ENCODE peak calls at places on chromosomes 6 and 20, in five cellular contexts. One of them, this sample, is unnamed.

GRCh38 chr6:89270951-89271721 is 44.0 kb downstream of the GABRR2 start:
- DNase-seq in NB4: peak
- DNase-seq in heart left ventricle: peak
- DNase-seq in ovary: no peak
- DNase-seq in IMR-90: no peak
- DNase-seq in this sample: no peak

GRCh38 chr20:1326031-1326930 is 2.7 kb downstream of the SDCBP2 start:
- DNase-seq in NB4: no peak
- DNase-seq in heart left ventricle: no peak
- DNase-seq in ovary: peak
- DNase-seq in IMR-90: peak
- DNase-seq in this sample: peak

GRCh38 chr6:2229039-2229438 is 16.4 kb downstream of the GMDS start:
- DNase-seq in NB4: no peak
- DNase-seq in heart left ventricle: no peak
- DNase-seq in ovary: no peak
- DNase-seq in IMR-90: no peak
- DNase-seq in this sample: no peak

GRCh38 chr6:87029711-87030314 is 65.1 kb downstream of the CGA start:
- DNase-seq in NB4: peak
- DNase-seq in heart left ventricle: no peak
- DNase-seq in ovary: no peak
- DNase-seq in IMR-90: peak
- DNase-seq in this sample: no peak

GRCh38 chr6:35611235-35611634 is 77.5 kb downstream of the FKBP5 start:
- DNase-seq in NB4: no peak
- DNase-seq in heart left ventricle: no peak
- DNase-seq in ovary: no peak
- DNase-seq in IMR-90: peak
- DNase-seq in this sample: no peak

GRCh38 chr6:144559865-144560603 is 274.9 kb downstream of the UTRN start:
- DNase-seq in NB4: no peak
- DNase-seq in heart left ventricle: no peak
- DNase-seq in ovary: no peak
- DNase-seq in IMR-90: peak
- DNase-seq in this sample: no peak

GRCh38 chr6:27864906-27865883 is 47.0 kb downstream of the OR2B2 start:
- DNase-seq in NB4: peak
- DNase-seq in heart left ventricle: peak
- DNase-seq in ovary: peak
- DNase-seq in IMR-90: peak
- DNase-seq in this sample: peak

GRCh38 chr6:45445749-45446454 is 68.2 kb upstream of the SUPT3H start:
- DNase-seq in NB4: peak
- DNase-seq in heart left ventricle: peak
- DNase-seq in ovary: peak
- DNase-seq in IMR-90: peak
- DNase-seq in this sample: peak

GRCh38 chr6:36284359-36284758 is 14.5 kb downstream of the PNPLA1 start:
- DNase-seq in NB4: no peak
- DNase-seq in heart left ventricle: no peak
- DNase-seq in ovary: no peak
- DNase-seq in IMR-90: no peak
- DNase-seq in this sample: no peak

GRCh38 chr6:82589509-82590206 is 226.0 kb downstream of the TPBG start:
- DNase-seq in NB4: peak
- DNase-seq in heart left ventricle: no peak
- DNase-seq in ovary: no peak
- DNase-seq in IMR-90: peak
- DNase-seq in this sample: no peak

GRCh38 chr6:25017932-25018581 is 82.3 kb upstream of the RIPOR2 start:
- DNase-seq in NB4: peak
- DNase-seq in heart left ventricle: no peak
- DNase-seq in ovary: no peak
- DNase-seq in IMR-90: peak
- DNase-seq in this sample: peak

GRCh38 chr20:25081065-25081729 is 744 bp downstream of the VSX1 start:
- DNase-seq in NB4: peak
- DNase-seq in heart left ventricle: no peak
- DNase-seq in ovary: no peak
- DNase-seq in IMR-90: no peak
- DNase-seq in this sample: no peak

GRCh38 chr6:38423746-38424145 is 216.0 kb downstream of the BTBD9 start:
- DNase-seq in NB4: no peak
- DNase-seq in heart left ventricle: no peak
- DNase-seq in ovary: no peak
- DNase-seq in IMR-90: no peak
- DNase-seq in this sample: no peak

GRCh38 chr6:26087284-26088115 is at the start of gene HFE:
- DNase-seq in NB4: peak
- DNase-seq in heart left ventricle: peak
- DNase-seq in ovary: peak
- DNase-seq in IMR-90: peak
- DNase-seq in this sample: peak

GRCh38 chr6:19554356-19555225 is 282.6 kb upstream of the ID4 start:
- DNase-seq in NB4: no peak
- DNase-seq in heart left ventricle: no peak
- DNase-seq in ovary: no peak
- DNase-seq in IMR-90: no peak
- DNase-seq in this sample: no peak

GRCh38 chr6:17349437-17349836 is 44.0 kb upstream of the CAP2 start:
- DNase-seq in NB4: no peak
- DNase-seq in heart left ventricle: no peak
- DNase-seq in ovary: no peak
- DNase-seq in IMR-90: peak
- DNase-seq in this sample: no peak

GRCh38 chr6:109770779-109771178 is 79.7 kb downstream of the FIG4 start:
- DNase-seq in NB4: peak
- DNase-seq in heart left ventricle: no peak
- DNase-seq in ovary: no peak
- DNase-seq in IMR-90: no peak
- DNase-seq in this sample: no peak

GRCh38 chr6:109770047-109770446 is 79.0 kb downstream of the FIG4 start:
- DNase-seq in NB4: no peak
- DNase-seq in heart left ventricle: no peak
- DNase-seq in ovary: no peak
- DNase-seq in IMR-90: no peak
- DNase-seq in this sample: no peak

GRCh38 chr6:109767961-109768360 is 76.9 kb downstream of the FIG4 start:
- DNase-seq in NB4: no peak
- DNase-seq in heart left ventricle: no peak
- DNase-seq in ovary: no peak
- DNase-seq in IMR-90: no peak
- DNase-seq in this sample: no peak

GRCh38 chr6:109768485-109768884 is 77.4 kb downstream of the FIG4 start:
- DNase-seq in NB4: no peak
- DNase-seq in heart left ventricle: no peak
- DNase-seq in ovary: no peak
- DNase-seq in IMR-90: peak
- DNase-seq in this sample: no peak

GRCh38 chr6:109769213-109769612 is 78.1 kb downstream of the FIG4 start:
- DNase-seq in NB4: no peak
- DNase-seq in heart left ventricle: no peak
- DNase-seq in ovary: no peak
- DNase-seq in IMR-90: no peak
- DNase-seq in this sample: no peak
- TF ChIP-seq POLR2A in NB4: no peak
- TF ChIP-seq POLR2A in heart left ventricle: no peak
- TF ChIP-seq POLR2A in ovary: no peak
- TF ChIP-seq POLR2A in IMR-90: no peak
- TF ChIP-seq POLR2A in this sample: no peak

DNA sequence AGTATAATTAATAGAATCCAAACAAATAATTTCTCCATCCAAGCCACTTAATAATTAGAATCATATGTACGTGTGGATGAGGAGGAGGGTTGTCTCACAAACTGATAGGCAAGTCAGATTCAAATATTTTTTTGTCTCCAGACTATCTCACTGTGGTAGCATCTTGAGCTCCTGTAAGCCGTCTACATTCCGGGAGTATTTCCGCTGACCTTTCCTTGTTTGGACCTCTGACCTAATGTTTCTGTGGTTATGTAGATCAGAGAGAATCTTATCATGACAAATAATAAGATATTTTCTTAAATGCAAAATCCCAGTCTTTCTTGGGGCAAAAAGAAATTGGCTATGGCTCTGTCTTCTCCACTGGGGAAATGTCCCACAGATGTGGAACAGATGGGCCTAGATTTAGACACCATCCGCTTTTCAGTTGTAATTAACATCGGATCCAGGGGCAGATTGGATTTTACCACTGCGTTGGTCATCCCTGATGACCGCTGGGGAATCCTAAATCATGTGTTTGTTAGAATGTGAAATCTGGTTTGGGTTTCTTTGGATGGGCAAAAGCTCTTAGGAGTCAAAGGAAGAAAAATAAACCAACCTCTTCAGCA is 197.1 kb upstream of the RIN2 start:
- DNase-seq in NB4: no peak
- DNase-seq in heart left ventricle: no peak
- DNase-seq in ovary: no peak
- DNase-seq in IMR-90: no peak
- DNase-seq in this sample: no peak
- TF ChIP-seq POLR2A in NB4: no peak
- TF ChIP-seq POLR2A in heart left ventricle: no peak
- TF ChIP-seq POLR2A in ovary: no peak
- TF ChIP-seq POLR2A in IMR-90: no peak
- TF ChIP-seq POLR2A in this sample: no peak

DNA sequence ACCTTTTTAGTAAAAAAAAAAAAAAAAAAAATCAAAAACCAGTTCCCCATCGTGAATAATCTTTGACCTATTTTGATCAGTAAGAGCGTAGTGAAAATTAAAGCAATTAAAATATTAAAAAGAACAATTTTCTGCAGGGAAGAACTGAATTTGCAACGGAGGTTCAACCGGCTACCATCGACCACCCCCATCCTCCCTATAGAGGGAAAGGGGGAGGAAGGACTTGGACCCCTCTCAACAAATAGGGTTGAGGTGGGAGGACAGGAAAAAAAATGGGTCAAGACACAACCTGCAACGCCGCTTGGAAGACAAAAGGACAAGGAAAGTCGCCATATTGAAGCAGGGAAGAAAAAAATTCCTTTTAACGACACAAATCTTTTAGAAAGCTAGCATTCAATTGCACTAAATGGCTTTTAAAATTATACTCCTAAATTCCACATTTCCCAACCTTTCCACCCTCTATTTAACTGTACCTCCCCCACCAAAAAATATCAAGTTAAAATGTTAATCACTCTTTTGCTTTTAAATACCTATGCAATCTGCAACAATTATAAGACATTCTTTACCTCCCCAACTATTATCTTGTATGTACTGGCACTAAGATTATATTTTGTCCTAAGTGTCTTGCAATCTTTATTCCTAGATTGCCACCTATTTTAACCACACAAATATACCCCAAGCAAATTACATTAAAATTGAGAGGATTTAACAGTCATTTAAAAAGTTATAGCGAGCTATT is 1.7 kb downstream of the PPP1R10 start:
- DNase-seq in NB4: peak
- DNase-seq in heart left ventricle: peak
- DNase-seq in ovary: no peak
- DNase-seq in IMR-90: peak
- DNase-seq in this sample: peak
- TF ChIP-seq POLR2A in NB4: no peak
- TF ChIP-seq POLR2A in heart left ventricle: no peak
- TF ChIP-seq POLR2A in ovary: no peak
- TF ChIP-seq POLR2A in IMR-90: peak
- TF ChIP-seq POLR2A in this sample: no peak

DNA sequence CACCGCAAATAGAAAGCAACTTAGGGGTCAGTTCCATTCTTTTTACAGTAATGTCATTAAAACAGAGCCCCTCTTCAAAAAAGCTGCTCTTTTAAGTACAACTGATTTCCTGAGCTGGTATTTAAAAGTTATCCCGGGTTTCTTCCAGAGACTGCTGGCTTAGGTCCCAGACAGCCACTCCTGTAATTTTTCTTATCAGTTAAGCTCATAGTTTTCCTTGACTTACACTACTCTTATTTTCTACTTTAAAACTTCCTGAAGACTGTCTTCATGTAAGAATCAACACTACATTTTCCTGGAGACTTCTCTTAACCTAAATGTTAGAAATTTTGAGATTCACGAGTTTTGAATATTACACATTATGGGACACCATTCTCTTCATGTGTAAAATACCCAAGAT is 48.2 kb downstream of the MAP3K7 start:
- DNase-seq in NB4: no peak
- DNase-seq in heart left ventricle: no peak
- DNase-seq in ovary: no peak
- DNase-seq in IMR-90: peak
- DNase-seq in this sample: peak
- TF ChIP-seq POLR2A in NB4: no peak
- TF ChIP-seq POLR2A in heart left ventricle: no peak
- TF ChIP-seq POLR2A in ovary: no peak
- TF ChIP-seq POLR2A in IMR-90: no peak
- TF ChIP-seq POLR2A in this sample: no peak